ENCODE peak calls at places on chromosomes 6 and 20, in six cellular contexts. S is fibroblast of pulmonary artery; H is activated naive CD8-positive, alpha-beta T cell treated with anti-CD3 and anti-CD28 coated beads for 36 hours; P is CD4-positive, CD25-positive, alpha-beta regulatory T cell; Z is M059J; E is activated CD4-positive, alpha-beta T cell treated with anti-CD3 and anti-CD28 coated beads, Interleukin-2, amount 50 U/mL, for 48 hours. K is an unnamed sample.

GRCh38 chr20:49508435-49509199 is 26.1 kb upstream of the KCNB1 start:
- DNase-seq in P (peak), S (peak), H (peak), E (peak), Z (peak), K (peak)

GRCh38 chr6:40695114-40695513 is 108.0 kb upstream of the LRFN2 start:
- DNase-seq in P (no peak), E (no peak), H (no peak), Z (peak), S (no peak), K (no peak)

GRCh38 chr6:123447315-123447937 is 189.3 kb downstream of the TRDN start:
- DNase-seq in S (no peak), E (no peak), P (no peak), H (no peak), Z (no peak), K (no peak)

GRCh38 chr6:125584468-125584939 is 164.9 kb upstream of the HEY2 start:
- DNase-seq in H (no peak), P (no peak), S (no peak), Z (peak), E (no peak), K (no peak)

GRCh38 chr6:14207493-14207892 is 89.9 kb downstream of the CD83 start:
- DNase-seq in H (no peak), Z (peak), P (no peak), S (no peak), E (no peak), K (no peak)

GRCh38 chr6:30880563-30881252 is 3.6 kb upstream of the DDR1 start:
- DNase-seq in H (no peak), S (no peak), Z (no peak), P (no peak), E (no peak), K (no peak)

GRCh38 chr6:43269273-43270007 is 26.2 kb downstream of the TTBK1 start:
- DNase-seq in H (peak), P (peak), Z (no peak), E (peak), S (no peak), K (no peak)

GRCh38 chr6:123276439-123277045 is 280.5 kb downstream of the CLVS2 start:
- DNase-seq in Z (peak), S (no peak), P (no peak), H (no peak), E (no peak), K (no peak)

GRCh38 chr20:19851863-19852262 is 93.8 kb downstream of the RIN2 start:
- DNase-seq in P (no peak), Z (no peak), E (no peak), H (no peak), S (no peak), K (no peak)

GRCh38 chr6:31070711-31071197 is 41.6 kb downstream of the C6orf15 start:
- DNase-seq in Z (peak), E (no peak), H (no peak), S (peak), P (no peak), K (peak)

GRCh38 chr6:35935469-35935868 is 14.6 kb upstream of the SRPK1 start:
- DNase-seq in S (no peak), Z (no peak), P (no peak), E (no peak), H (no peak), K (no peak)

GRCh38 chr6:49540614-49541013 is 9.9 kb upstream of the C6orf141 start:
- DNase-seq in H (no peak), Z (peak), E (no peak), S (no peak), P (no peak), K (no peak)

GRCh38 chr6:157665172-157665571 is 157.9 kb upstream of the SNX9 start:
- DNase-seq in Z (no peak), E (no peak), S (no peak), P (no peak), H (no peak), K (no peak)

GRCh38 chr6:164502838-164503237 is 806.6 kb downstream of the C6orf118 start:
- DNase-seq in P (no peak), S (no peak), Z (no peak), H (no peak), E (no peak), K (no peak)

GRCh38 chr6:54244430-54244829 is 63.8 kb upstream of the TINAG start:
- DNase-seq in Z (peak), E (no peak), H (no peak), P (no peak), S (peak), K (no peak)

GRCh38 chr6:155487362-155488130 is 31.9 kb upstream of the NOX3 start:
- DNase-seq in Z (no peak), E (no peak), P (no peak), S (no peak), H (no peak), K (no peak)

GRCh38 chr20:10427060-10427692 is 6.8 kb downstream of the MKKS start:
- DNase-seq in S (peak), H (peak), Z (peak), E (peak), P (peak), K (no peak)

GRCh38 chr6:170177383-170178265 is 113.3 kb downstream of the DLL1 start:
- DNase-seq in S (no peak), Z (no peak), E (no peak), H (no peak), P (peak), K (no peak)

GRCh38 chr6:28811873-28812272 is 111.9 kb downstream of the TRIM27 start:
- DNase-seq in S (no peak), Z (peak), E (no peak), H (no peak), P (no peak), K (no peak)

GRCh38 chr6:154447929-154448328 is 62.6 kb downstream of the CNKSR3 start:
- DNase-seq in S (peak), Z (peak), H (no peak), E (no peak), P (no peak), K (no peak)

GRCh38 chr6:81451787-81452186 is 300.7 kb downstream of the TENT5A start:
- DNase-seq in P (no peak), E (no peak), Z (peak), S (peak), H (no peak), K (peak)

GRCh38 chr6:105648276-105648675 is 245.4 kb upstream of the PREP start:
- DNase-seq in S (no peak), E (peak), Z (no peak), P (no peak), H (peak), K (no peak)

GRCh38 chr6:13404115-13404891 is 76.0 kb upstream of the TBC1D7 start:
- DNase-seq in E (no peak), P (no peak), S (peak), H (no peak), Z (peak), K (peak)

GRCh38 chr20:34993941-34994508 is 38.4 kb downstream of the MYH7B start:
- DNase-seq in E (no peak), H (no peak), P (no peak), S (no peak), Z (no peak), K (no peak)

GRCh38 chr6:52115891-52116604 is 28.6 kb upstream of the PKHD1 start:
- DNase-seq in H (no peak), P (no peak), Z (no peak), E (no peak), S (no peak), K (no peak)

GRCh38 chr6:126040826-126041225 is 54.5 kb downstream of the TRMT11 start:
- DNase-seq in E (no peak), H (no peak), S (peak), P (no peak), Z (peak), K (peak)

GRCh38 chr6:8180327-8181161 is 78.2 kb upstream of the EEF1E1 start:
- DNase-seq in S (peak), E (no peak), Z (peak), P (no peak), H (no peak), K (peak)

GRCh38 chr20:35271904-35272303 is 6.0 kb downstream of the MMP24OS start:
- DNase-seq in Z (peak), E (no peak), S (peak), P (no peak), H (no peak), K (no peak)

GRCh38 chr6:5142915-5143314 is 57.8 kb downstream of the PPP1R3G start:
- DNase-seq in P (no peak), S (no peak), Z (peak), H (no peak), E (no peak), K (no peak)

GRCh38 chr6:138722425-138723371 is 50.9 kb upstream of the CCDC28A start:
- DNase-seq in Z (peak), E (no peak), H (no peak), S (peak), P (no peak), K (peak)

GRCh38 chr6:37396571-37397185 is 36.3 kb upstream of the CMTR1 start:
- DNase-seq in Z (peak), P (no peak), S (peak), E (no peak), H (no peak), K (no peak)

GRCh38 chr20:34375977-34376430 is 12.9 kb downstream of the ITCH start:
- DNase-seq in S (no peak), E (no peak), P (no peak), H (no peak), Z (peak), K (no peak)

GRCh38 chr20:46779831-46780230 is 70.4 kb downstream of the SLC2A10 start:
- DNase-seq in S (no peak), H (no peak), E (no peak), P (no peak), Z (no peak), K (no peak)

GRCh38 chr20:63402178-63402859 is 41.2 kb upstream of the CHRNA4 start:
- DNase-seq in Z (no peak), H (no peak), E (no peak), P (no peak), S (no peak), K (no peak)

GRCh38 chr20:35657271-35657670 is 7.4 kb downstream of the CPNE1 start:
- DNase-seq in H (no peak), P (no peak), E (no peak), Z (no peak), S (no peak), K (no peak)

GRCh38 chr20:64113796-64114355 is 6.5 kb upstream of the NPBWR2 start:
- DNase-seq in E (no peak), Z (no peak), S (no peak), P (no peak), H (no peak), K (no peak)

GRCh38 chr6:159788276-159788675 is 1.1 kb downstream of the TCP1 start:
- DNase-seq in S (no peak), Z (no peak), P (no peak), E (peak), H (peak), K (no peak)